ENCODE peak calls at places on chromosome 1, in five cellular contexts. M is left ventricle myocardium inferior, L is endothelial cell, N is PC-9, P is cardiac fibroblast. K is an unnamed sample.

GRCh38 chr1:65208577-65208976 is 60.6 kb downstream of the AK4 start:
- DNase-seq in P (no peak), M (peak; percentile 25), L (no peak), N (no peak), K (no peak)

GRCh38 chr1:4702927-4703326 is 48.5 kb downstream of the AJAP1 start:
- DNase-seq in M (no peak), N (no peak), P (peak; percentile 1), L (no peak), K (no peak)

GRCh38 chr1:111856411-111857135 is 100.9 kb downstream of the DDX20 start:
- DNase-seq in P (no peak), M (no peak), N (no peak), L (no peak), K (no peak)

GRCh38 chr1:168135116-168135981 is 1.4 kb downstream of the GPR161 start:
- DNase-seq in N (no peak), P (no peak), M (no peak), L (no peak), K (no peak)

GRCh38 chr1:228263636-228264035 is 55.8 kb downstream of the OBSCN start:
- DNase-seq in P (no peak), L (no peak), N (no peak), M (no peak), K (no peak)

GRCh38 chr1:228902781-228903572 is 167.7 kb downstream of the RHOU start:
- DNase-seq in P (peak; percentile 98), N (peak; percentile 49), M (peak; percentile 64), L (no peak), K (peak; percentile 94)

GRCh38 chr1:146039844-146040194 is 18.3 kb upstream of the HJV start:
- DNase-seq in P (no peak), N (no peak), M (no peak), L (no peak), K (no peak)

GRCh38 chr1:27071049-27071416 is 58.4 kb upstream of the TENT5B start:
- DNase-seq in N (no peak), P (peak; percentile 32), M (no peak), L (no peak), K (peak; percentile 44)

GRCh38 chr1:177346960-177347359 is 176.2 kb downstream of the BRINP2 start:
- DNase-seq in N (no peak), M (no peak), L (no peak), P (no peak), K (no peak)

GRCh38 chr1:147719029-147719703 is 41.2 kb downstream of the GJA5 start:
- DNase-seq in N (peak; percentile 61), M (no peak), L (no peak), P (peak; percentile 3), K (no peak)

GRCh38 chr1:104733866-104734265 is 984.2 kb downstream of the AMY1C start:
- DNase-seq in M (no peak), N (no peak), P (no peak), L (no peak), K (no peak)

GRCh38 chr1:32724678-32725594 is 22.4 kb upstream of the SYNC start:
- DNase-seq in L (peak; percentile 22), P (peak; percentile 95), N (peak; percentile 69), M (peak; percentile 46), K (peak; percentile 85)

GRCh38 chr1:54835970-54836369 is 34.8 kb upstream of the TTC22 start:
- DNase-seq in L (no peak), N (no peak), P (no peak), M (no peak), K (no peak)

GRCh38 chr1:229892515-229893117 is 174.4 kb upstream of the GALNT2 start:
- DNase-seq in N (no peak), M (no peak), P (no peak), L (no peak), K (no peak)

GRCh38 chr1:184633785-184634184 is 120.9 kb downstream of the EDEM3 start:
- DNase-seq in P (no peak), N (no peak), M (no peak), L (no peak), K (no peak)

GRCh38 chr1:230085178-230085515 is 18.1 kb downstream of the GALNT2 start:
- DNase-seq in L (no peak), M (no peak), P (no peak), N (peak; percentile 77), K (no peak)

GRCh38 chr1:65527211-65527610 is 106.7 kb downstream of the LEPR start:
- DNase-seq in L (no peak), M (no peak), P (peak; percentile 51), N (no peak), K (peak; percentile 90)

GRCh38 chr1:3015269-3015635 is 6.0 kb upstream of the ACTRT2 start:
- DNase-seq in M (peak; percentile 4), N (no peak), P (no peak), L (no peak), K (no peak)

DNA sequence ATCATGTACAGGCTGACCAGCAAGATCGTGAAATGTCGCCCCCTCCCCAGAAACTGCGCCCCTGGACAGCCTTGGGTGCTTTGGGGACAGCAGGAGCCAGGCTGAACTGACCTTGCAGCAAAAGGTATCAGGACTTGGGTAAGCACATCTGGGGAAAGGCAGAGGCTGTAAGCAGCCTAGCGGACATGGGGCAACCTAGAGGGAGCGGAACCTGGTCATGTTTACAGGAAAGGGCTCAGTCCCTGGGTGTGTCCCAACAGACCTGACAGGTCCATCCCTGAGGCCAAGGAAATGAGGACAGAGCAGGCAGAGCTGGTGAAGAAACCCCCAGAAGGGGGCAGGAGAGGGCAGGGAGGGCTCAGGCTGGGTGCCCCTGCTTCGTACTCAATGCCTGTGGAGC is 3.1 kb upstream of the S100A8 start:
- DNase-seq in L (no peak), P (no peak), N (peak; percentile 45), M (no peak), K (no peak)
- TF ChIP-seq CTCF in L (no peak), P (no peak), N (no peak), M (no peak), K (no peak)

DNA sequence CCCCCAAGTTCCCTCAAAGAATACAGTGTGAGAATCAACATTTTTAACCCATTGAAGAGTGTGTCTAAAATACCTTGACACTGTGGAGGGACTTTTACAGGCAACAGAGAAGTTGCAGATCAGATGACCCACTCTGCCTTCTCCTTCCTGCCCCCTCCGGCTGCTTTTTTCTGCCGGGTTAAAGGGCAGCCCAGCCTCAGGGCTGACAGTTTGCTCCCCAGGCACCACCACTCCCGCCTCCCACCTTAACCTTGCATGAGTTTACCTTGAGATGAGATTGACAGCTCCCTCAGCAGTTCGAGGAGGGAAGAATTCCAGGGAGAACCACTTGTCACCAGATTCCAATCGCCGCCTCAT is 3.2 kb downstream of the MTHFR start:
- DNase-seq in M (no peak), P (no peak), N (no peak), L (no peak), K (no peak)
- TF ChIP-seq CTCF in M (no peak), P (peak; percentile 17), N (no peak), L (no peak), K (no peak)

GRCh38 chr1:215888159-215888558 is 321.1 kb downstream of the KCTD3 start:
- DNase-seq in N (no peak), P (no peak), M (no peak), L (no peak), K (peak; percentile 25)
- TF ChIP-seq CTCF in N (no peak), P (no peak), M (no peak), L (no peak), K (peak; percentile 51)

DNA sequence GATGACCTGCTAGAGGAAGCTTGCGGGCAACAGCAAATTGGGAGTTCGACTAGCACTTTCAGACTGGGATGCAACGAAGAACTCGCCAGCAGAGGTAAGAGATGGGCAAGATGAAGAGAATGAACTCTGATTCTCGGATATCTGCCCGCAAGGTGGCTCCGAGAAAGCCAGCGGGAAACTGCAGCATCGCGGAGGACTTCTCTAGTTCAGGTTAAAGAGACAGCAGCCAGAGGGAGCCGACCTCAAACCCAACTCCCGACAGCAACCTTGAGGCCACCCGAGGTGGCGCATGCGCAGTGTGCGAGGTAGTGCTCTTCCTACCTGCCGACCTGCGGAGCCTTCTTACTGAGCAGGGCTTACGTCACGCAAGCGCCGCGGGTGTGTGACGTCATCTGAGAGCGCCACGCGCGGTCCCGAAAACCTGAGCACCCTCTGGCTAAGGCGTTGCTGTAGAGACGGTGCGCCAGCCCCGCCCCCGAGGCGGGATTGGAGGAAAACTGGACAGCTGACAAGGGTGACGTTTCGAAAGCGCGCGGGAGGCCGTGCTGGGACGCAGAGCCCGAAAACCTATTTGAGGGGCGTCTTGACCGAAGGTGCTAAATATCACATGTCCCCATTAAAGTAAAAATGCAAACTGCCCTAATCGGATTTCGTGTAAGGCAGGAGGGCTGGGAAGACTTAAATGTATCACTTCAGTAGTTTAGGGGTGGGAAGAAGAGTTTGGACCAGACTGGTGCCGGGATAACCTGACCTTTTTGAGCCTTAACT is 110.5 kb upstream of the SLC25A33 start:
- DNase-seq in L (peak; percentile 99), P (peak; percentile 99), N (peak; percentile 96), M (peak; percentile 99), K (peak; percentile 98)
- TF ChIP-seq CTCF in L (no peak), P (no peak), N (no peak), M (peak; percentile 33), K (no peak)

GRCh38 chr1:204513117-204513716 is 3.0 kb upstream of the MDM4 start:
- DNase-seq in P (no peak), N (no peak), L (no peak), M (no peak), K (no peak)
- TF ChIP-seq CTCF in P (no peak), N (no peak), L (no peak), M (no peak), K (no peak)

DNA sequence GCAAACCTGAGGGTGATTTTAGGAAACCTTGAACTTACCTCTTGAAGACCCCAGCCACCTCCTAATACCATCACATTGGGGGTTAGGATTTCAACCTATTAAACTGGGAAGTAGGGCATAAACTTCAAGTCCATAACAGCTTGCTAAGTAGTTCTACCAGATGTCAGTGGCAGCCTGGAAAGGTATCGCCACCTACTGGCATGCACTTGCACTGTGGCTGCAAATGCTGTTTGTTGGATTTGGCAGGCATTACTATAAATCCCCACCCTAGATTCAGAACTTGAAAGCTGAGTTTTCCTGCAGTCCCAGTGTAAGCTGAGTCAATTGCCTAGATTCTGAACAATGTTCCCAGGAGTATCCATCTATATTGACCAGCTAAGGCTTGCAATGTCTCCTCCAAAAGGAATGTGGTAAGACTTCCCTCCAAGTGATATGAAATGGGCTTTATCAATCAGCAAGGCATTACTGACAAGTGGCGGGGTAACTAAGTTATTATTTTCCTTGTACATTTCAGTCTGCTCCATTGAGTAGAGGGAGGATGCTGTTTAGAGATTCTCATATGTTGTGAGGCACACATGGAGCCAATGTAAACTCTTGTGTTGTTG is 474.5 kb downstream of the PTPRC start:
- DNase-seq in M (peak; percentile 23), L (peak; percentile 56), N (no peak), P (peak; percentile 87), K (peak; percentile 47)
- TF ChIP-seq CTCF in M (peak; percentile 78), L (peak; percentile 69), N (peak; percentile 70), P (peak; percentile 98), K (peak; percentile 92)

DNA sequence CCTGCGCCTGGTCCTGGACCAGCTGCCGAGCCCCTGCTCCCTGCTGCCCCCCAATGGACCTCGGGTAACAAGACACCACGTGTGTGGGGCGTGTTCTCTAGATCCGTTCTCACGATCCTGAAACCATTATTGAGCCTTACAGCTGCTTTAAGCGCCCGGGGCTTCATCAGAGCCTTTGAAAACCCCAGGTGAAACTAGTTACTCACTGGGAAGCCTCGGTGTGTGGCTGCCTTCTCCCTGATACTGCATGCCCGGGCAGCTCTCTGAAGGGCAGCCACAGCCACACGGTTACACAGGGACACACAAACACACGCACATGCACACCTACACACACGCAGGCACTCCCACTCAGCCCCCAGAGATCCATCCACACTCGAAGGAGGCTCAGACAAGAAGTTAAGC is 5.3 kb downstream of the HES2 start:
- DNase-seq in P (peak; percentile 62), M (no peak), N (peak; percentile 82), L (peak; percentile 65), K (peak; percentile 46)
- TF ChIP-seq CTCF in P (peak; percentile 71), M (peak; percentile 51), N (peak; percentile 6), L (peak; percentile 57), K (peak; percentile 75)